ENCODE peak calls at places on chromosomes 1 and 21, in ten cellular contexts. I is spleen, S is right atrium auricular region, E is transverse colon, U is fibroblast of lung, W is body of pancreas, X is colonic mucosa, T is neural progenitor cell, G is thoracic aorta, H is heart left ventricle. F is an unnamed sample. For H3K36me3, the result is how much of the 10 kb centered on the place peaks cover.

GRCh38 chr1:181423301-181423918 is 59.9 kb upstream of the CACNA1E start:
- DNase-seq in T (peak), G (no peak), H (peak), X (peak), I (no peak), W (peak), U (peak), E (peak), S (no peak), F (peak)

GRCh38 chr1:145714524-145715111 is 4.7 kb upstream of the CD160 start:
- DNase-seq in T (no peak), H (peak), E (no peak), G (no peak), X (no peak), S (no peak), U (no peak), I (no peak), W (peak), F (no peak)

GRCh38 chr1:110630770-110631663 is 24.9 kb upstream of the KCNA2 start:
- DNase-seq in U (peak), X (peak), W (peak), G (no peak), H (peak), T (peak), S (no peak), I (peak), E (peak), F (peak)

GRCh38 chr1:160550572-160551034 is 27.5 kb upstream of the SLAMF6 start:
- DNase-seq in X (no peak), E (no peak), S (no peak), W (peak), H (no peak), T (peak), G (no peak), I (peak), U (no peak), F (no peak)

GRCh38 chr1:1434131-1434811 is 1.2 kb upstream of the VWA1 start:
- DNase-seq in H (peak), I (peak), X (peak), U (no peak), W (peak), T (peak), G (no peak), S (peak), E (peak), F (peak)

GRCh38 chr1:223556414-223557124 is 108.9 kb downstream of the CAPN8 start:
- DNase-seq in E (peak), X (peak), G (no peak), W (peak), I (no peak), S (no peak), T (peak), H (no peak), U (peak), F (peak)

GRCh38 chr1:201894343-201895119 is 5.8 kb downstream of the SHISA4 start:
- DNase-seq in T (no peak), W (no peak), U (no peak), H (no peak), X (no peak), E (no peak), I (no peak), G (no peak), S (no peak), F (no peak)

GRCh38 chr1:11488966-11489625 is 10.1 kb downstream of the DISP3 start:
- DNase-seq in U (no peak), G (no peak), X (no peak), I (peak), T (no peak), H (no peak), E (no peak), S (no peak), W (no peak), F (no peak)

GRCh38 chr21:15159382-15160020 is 94.7 kb upstream of the NRIP1 start:
- DNase-seq in I (no peak), X (no peak), W (no peak), U (no peak), H (no peak), E (no peak), G (no peak), S (no peak), T (no peak), F (no peak)

GRCh38 chr1:27031235-27032118 is 18.8 kb upstream of the TENT5B start:
- DNase-seq in T (peak), U (peak), X (peak), I (peak), E (peak), S (peak), H (peak), G (peak), W (peak), F (peak)

GRCh38 chr1:166020229-166020628 is 146.6 kb downstream of the FAM78B start:
- DNase-seq in U (no peak), T (no peak), G (no peak), E (no peak), X (no peak), I (no peak), S (no peak), W (no peak), H (no peak), F (no peak)

GRCh38 chr1:234486858-234487830 is 8.2 kb upstream of the TARBP1 start:
- DNase-seq in U (peak), T (no peak), E (peak), X (peak), G (no peak), S (peak), W (peak), H (no peak), I (peak), F (peak)

GRCh38 chr1:9146156-9146555 is 17.3 kb upstream of the GPR157 start:
- DNase-seq in W (no peak), E (no peak), I (no peak), X (no peak), H (no peak), S (no peak), T (no peak), G (no peak), U (no peak), F (no peak)

GRCh38 chr1:14795589-14795988 is 197.1 kb downstream of the KAZN start:
- DNase-seq in I (peak), X (no peak), H (no peak), S (no peak), T (no peak), W (no peak), E (no peak), G (no peak), U (no peak), F (no peak)

GRCh38 chr1:30872033-30872947 is 36.3 kb downstream of the SDC3 start:
- DNase-seq in E (no peak), U (no peak), G (no peak), W (no peak), I (no peak), T (no peak), X (no peak), S (no peak), H (no peak), F (no peak)

GRCh38 chr1:44030606-44031050 is 634 bp downstream of the SLC6A9 start:
- DNase-seq in S (no peak), U (peak), X (no peak), T (peak), I (peak), W (peak), E (no peak), G (no peak), H (peak), F (peak)

GRCh38 chr21:42721341-42721824 is 68.0 kb downstream of the PDE9A start:
- DNase-seq in I (no peak), U (peak), S (no peak), X (peak), T (no peak), W (no peak), G (no peak), H (peak), E (peak), F (no peak)

GRCh38 chr21:42019101-42019605 is 9.0 kb upstream of the ZBTB21 start:
- DNase-seq in E (no peak), U (no peak), S (no peak), W (no peak), T (no peak), I (no peak), H (no peak), G (no peak), X (no peak), F (no peak)

DNA sequence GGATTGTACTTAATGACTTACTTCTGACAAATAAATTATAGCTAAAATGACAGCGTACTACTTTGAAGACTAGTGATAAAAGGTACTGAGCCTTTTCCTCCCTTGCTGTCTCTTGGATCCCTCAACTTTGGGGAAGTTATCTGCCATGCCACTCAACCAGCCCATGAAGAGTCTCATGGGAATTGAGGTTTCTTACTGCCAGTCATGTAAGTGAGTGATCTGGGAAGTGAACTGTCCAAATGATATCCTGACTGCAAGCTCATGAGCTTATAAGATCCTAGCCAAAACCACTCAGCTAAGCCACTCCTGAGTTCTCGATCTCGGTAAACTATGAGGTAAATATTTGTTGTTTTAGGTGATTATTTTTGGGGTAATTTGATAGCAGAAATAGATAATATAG is 247.8 kb downstream of the NCAM2 start:
- DNase-seq in X (no peak), H (no peak), E (no peak), G (no peak), I (no peak), T (no peak), W (no peak), U (no peak), S (no peak), F (no peak)
- H3K36me3 ChIP-seq in X (under half), H (under half), E (under half), G (under half), I (under half), T (under half), W (under half), U (under half), S (under half), F (under half)

GRCh38 chr1:35932941-35933340 is 2.0 kb downstream of the AGO3 start:
- DNase-seq in W (no peak), X (no peak), U (no peak), E (no peak), T (no peak), H (no peak), I (no peak), G (no peak), S (no peak), F (no peak)
- H3K36me3 ChIP-seq in W (under half), X (under half), U (under half), E (under half), T (under half), H (under half), I (under half), G (under half), S (under half), F (under half)

DNA sequence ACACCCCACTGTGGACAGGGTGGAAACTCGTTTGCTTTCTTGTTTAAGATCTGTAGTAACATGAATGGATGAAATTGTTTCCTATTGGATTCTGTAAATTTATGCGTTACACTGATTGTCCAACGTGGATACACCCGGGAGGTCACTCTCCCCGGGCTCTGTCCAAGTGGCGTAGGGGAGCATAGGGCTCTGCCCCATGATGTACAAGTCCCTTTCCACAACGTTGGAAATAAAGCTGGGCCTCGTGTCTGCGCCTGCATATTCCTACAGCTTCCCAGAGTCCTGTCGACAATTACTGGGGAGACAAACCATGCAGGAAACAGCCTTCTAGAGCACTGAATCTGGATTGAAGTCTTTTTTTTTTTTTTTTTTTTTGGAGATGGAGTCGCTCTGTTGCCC is 1.4 kb downstream of the RCC1 start:
- DNase-seq in G (no peak), W (no peak), X (peak), U (peak), H (no peak), T (peak), I (no peak), S (no peak), E (no peak), F (no peak)
- H3K36me3 ChIP-seq in G (under half), W (under half), X (under half), U (under half), H (under half), T (under half), I (half or more), S (under half), E (under half), F (half or more)

GRCh38 chr1:226382030-226382429 is 25.9 kb downstream of the PARP1 start:
- DNase-seq in S (no peak), X (no peak), U (no peak), G (no peak), H (no peak), T (no peak), E (no peak), W (no peak), I (no peak), F (no peak)

GRCh38 chr1:226381226-226381998 is 26.5 kb downstream of the PARP1 start:
- DNase-seq in W (no peak), G (no peak), E (no peak), H (no peak), S (no peak), T (no peak), U (no peak), X (no peak), I (no peak), F (no peak)

GRCh38 chr1:226384040-226384439 is 23.9 kb downstream of the PARP1 start:
- DNase-seq in X (no peak), I (no peak), S (no peak), H (no peak), U (no peak), E (no peak), T (no peak), W (no peak), G (no peak), F (no peak)

GRCh38 chr1:226388131-226388530 is 19.8 kb downstream of the PARP1 start:
- DNase-seq in E (no peak), T (no peak), X (no peak), U (no peak), S (no peak), W (no peak), G (no peak), I (no peak), H (no peak), F (no peak)

DNA sequence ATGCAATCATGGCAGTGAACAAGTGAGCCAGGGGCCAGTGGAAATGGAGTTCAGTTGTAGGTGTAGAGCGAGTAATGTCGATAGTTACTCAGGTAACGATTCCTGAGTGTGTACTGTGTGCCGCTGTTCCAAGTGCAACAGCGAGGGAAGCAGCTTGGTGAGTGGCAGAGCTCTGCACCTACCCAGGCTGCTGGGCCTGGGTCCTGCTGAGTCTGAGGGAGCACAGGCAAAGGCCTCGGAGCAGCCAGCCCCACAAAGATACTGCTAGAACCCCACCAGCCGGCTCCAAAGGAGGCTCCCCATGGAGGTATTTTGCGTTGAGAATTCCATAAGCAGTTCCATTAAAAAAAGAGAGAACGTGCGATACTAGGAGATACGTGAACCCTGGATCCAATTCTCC is 23.2 kb downstream of the PARP1 start:
- DNase-seq in U (no peak), T (no peak), I (no peak), E (no peak), G (no peak), X (no peak), H (no peak), S (no peak), W (no peak), F (no peak)
- H3K36me3 ChIP-seq in U (under half), T (under half), I (half or more), E (under half), G (half or more), X (under half), H (half or more), S (half or more), W (half or more), F (half or more)

DNA sequence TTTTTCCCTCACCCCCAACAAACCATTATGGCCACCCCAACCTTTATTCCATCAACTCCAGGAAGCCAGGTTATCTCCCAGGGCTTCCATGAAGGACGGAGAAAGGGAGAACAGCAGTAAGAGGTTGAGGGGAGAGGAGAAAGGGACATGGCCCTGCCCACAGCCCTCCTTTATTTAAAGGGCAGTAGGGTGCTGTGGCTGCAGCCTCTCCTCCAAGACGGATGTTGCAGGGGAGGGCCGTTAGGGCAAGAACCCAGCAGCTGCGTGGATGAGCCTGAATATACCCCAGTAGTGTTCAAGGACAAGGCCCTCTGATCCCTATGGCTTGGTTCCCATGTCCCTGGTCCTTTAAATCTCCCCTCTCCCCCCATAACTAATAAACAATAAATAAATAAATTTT is 5.9 kb downstream of the RXFP4 start:
- DNase-seq in X (no peak), S (no peak), G (no peak), I (peak), T (no peak), U (no peak), W (no peak), E (no peak), H (no peak), F (no peak)
- H3K36me3 ChIP-seq in X (under half), S (half or more), G (half or more), I (half or more), T (under half), U (under half), W (under half), E (under half), H (half or more), F (half or more)